ENCODE peak calls at places on chromosomes 4 and X, in eight cellular contexts. X is lower lobe of right lung, L is body of pancreas, Y is neural progenitor cell, A is SK-N-SH, Z is heart left ventricle, D is sigmoid colon, W is tibial nerve. V is an unnamed sample. For H3K9me3, the result is how much of the 10 kb centered on the place peaks cover.

GRCh38 chr4:81442479-81443085 is 29.1 kb downstream of the RASGEF1B start:
- DNase-seq in L (no peak), W (no peak), A (no peak), X (no peak), D (no peak), Z (no peak), Y (no peak), V (no peak)

GRCh38 chrX:9612146-9612505 is 147.3 kb downstream of the TBL1X start:
- DNase-seq in A (peak), Z (no peak), Y (no peak), W (no peak), L (no peak), D (no peak), X (no peak), V (no peak)

GRCh38 chrX:129741880-129742758 is 3.3 kb downstream of the XPNPEP2 start:
- DNase-seq in Z (peak), Y (peak), D (peak), X (no peak), A (peak), L (no peak), W (no peak), V (no peak)

GRCh38 chrX:3371163-3371562 is 24.7 kb upstream of the MXRA5 start:
- DNase-seq in Y (no peak), L (no peak), Z (no peak), A (no peak), D (no peak), W (no peak), X (no peak), V (no peak)

GRCh38 chr4:5477613-5478012 is 230.7 kb downstream of the EVC2 start:
- DNase-seq in Z (no peak), L (no peak), A (no peak), Y (no peak), D (no peak), W (no peak), X (no peak), V (no peak)

GRCh38 chr4:152609460-152609859 is 70.3 kb downstream of the TMEM154 start:
- DNase-seq in L (no peak), A (no peak), Y (no peak), X (no peak), D (no peak), Z (no peak), W (no peak), V (no peak)

GRCh38 chr4:84531689-84532088 is 32.6 kb upstream of the NKX6-1 start:
- DNase-seq in Y (peak), W (no peak), L (no peak), Z (no peak), X (no peak), A (peak), D (no peak), V (no peak)

GRCh38 chrX:10008483-10009056 is 41.4 kb downstream of the CLDN34 start:
- DNase-seq in Z (no peak), A (no peak), D (no peak), W (no peak), X (no peak), L (no peak), Y (no peak), V (no peak)

GRCh38 chr4:67658302-67658701 is 42.7 kb downstream of the UBA6 start:
- DNase-seq in Z (no peak), Y (no peak), A (no peak), L (no peak), W (no peak), X (no peak), D (no peak), V (no peak)

GRCh38 chr4:48939785-48940184 is 33.2 kb upstream of the OCIAD2 start:
- DNase-seq in Y (no peak), X (no peak), D (no peak), W (no peak), A (no peak), Z (no peak), L (peak), V (peak)

GRCh38 chr4:123889376-123889945 is 492.9 kb downstream of the SPRY1 start:
- DNase-seq in Y (no peak), D (no peak), W (no peak), L (no peak), A (peak), Z (no peak), X (no peak), V (no peak)

GRCh38 chr4:114272226-114272625 is 292.8 kb upstream of the ARSJ start:
- DNase-seq in Y (no peak), D (no peak), X (no peak), W (no peak), L (no peak), Z (no peak), A (no peak), V (peak)

DNA sequence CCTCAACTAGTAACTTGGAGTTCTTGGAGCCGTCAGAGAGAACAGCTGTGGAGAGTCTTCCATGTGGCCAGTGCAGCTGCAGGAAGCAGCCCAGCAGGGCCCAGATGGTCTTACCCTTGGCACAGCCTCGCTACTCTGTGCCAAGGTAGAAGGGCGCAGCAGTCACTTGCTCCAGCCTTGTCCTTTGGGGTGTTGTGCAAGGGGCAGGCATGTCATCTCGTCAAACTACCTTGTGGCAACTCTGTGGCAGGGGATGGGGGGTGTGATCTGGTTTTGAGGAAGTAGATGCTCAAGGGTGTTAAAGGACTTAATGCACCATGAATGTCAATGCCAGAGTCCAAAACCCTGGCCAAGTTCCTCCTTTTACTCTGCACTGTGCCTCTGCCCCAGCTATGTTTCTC is 34.2 kb upstream of the TBC1D14 start:
- DNase-seq in Y (no peak), A (no peak), W (no peak), D (no peak), Z (no peak), L (peak), X (peak), V (no peak)
- H3K27ac ChIP-seq in Y (no peak), A (no peak), W (no peak), D (no peak), Z (no peak), L (no peak), X (no peak), V (no peak)

GRCh38 chr4:26860157-26860921 is at the start of gene STIM2:
- DNase-seq in X (peak), A (peak), Z (peak), L (peak), W (peak), Y (peak), D (peak), V (peak)

GRCh38 chr4:26857278-26858034 is 3.2 kb upstream of the STIM2 start:
- DNase-seq in A (peak), Z (peak), Y (peak), D (peak), W (peak), L (peak), X (peak), V (peak)

GRCh38 chr4:26859762-26860156 is 882 bp upstream of the STIM2 start:
- DNase-seq in X (no peak), A (no peak), L (no peak), Y (no peak), Z (no peak), D (no peak), W (no peak), V (no peak)

GRCh38 chr4:26858035-26858918 is 2.4 kb upstream of the STIM2 start:
- DNase-seq in W (no peak), Y (no peak), L (no peak), A (peak), X (no peak), Z (no peak), D (no peak), V (no peak)

DNA sequence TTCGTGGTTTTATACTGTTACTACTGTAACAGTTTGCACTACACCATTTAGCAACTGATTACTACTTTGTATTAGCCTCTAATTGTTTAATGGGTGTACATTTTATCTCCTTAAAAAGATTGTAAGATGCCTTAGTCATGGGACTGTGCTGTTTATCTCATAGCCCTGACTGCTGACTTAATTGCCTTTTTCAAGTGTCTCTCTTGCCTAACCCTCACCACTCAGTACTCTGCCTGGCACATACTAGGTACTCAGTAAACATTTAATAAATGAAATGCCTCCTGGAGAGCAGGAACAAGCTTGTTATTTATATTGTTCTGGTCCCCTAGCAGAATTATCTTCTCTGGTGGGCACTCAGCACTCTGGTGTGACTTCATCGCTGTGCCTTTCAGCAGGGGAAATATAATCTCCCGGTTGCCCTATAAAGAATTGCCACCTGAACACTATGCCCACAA is 1.7 kb upstream of the STIM2 start:
- DNase-seq in A (no peak), Y (no peak), L (no peak), D (no peak), Z (no peak), W (no peak), X (no peak), V (no peak)
- H3K4me3 ChIP-seq in A (peak), Y (peak), L (no peak), D (no peak), Z (no peak), W (no peak), X (peak), V (no peak)

DNA sequence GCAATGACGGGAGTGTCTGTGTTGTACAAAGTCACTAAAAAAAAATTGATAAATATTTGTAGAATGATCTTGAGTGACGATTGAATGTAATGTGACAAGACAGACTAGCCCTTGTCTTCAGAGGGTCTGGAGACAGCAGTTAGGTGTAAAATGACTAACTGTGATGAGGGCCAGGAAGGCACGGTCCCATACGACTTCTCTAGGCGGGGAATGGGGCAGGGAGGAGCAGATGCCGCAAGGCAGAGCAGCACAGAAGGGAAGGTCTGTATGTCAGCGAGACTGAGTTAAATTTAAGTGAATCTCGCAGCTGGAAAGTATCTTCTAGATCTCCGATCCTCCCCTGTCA is 405 bp downstream of the CENPE start:
- DNase-seq in Z (no peak), Y (no peak), D (no peak), L (no peak), A (no peak), X (no peak), W (no peak), V (no peak)
- H3K9me3 ChIP-seq in Z (under half), Y (under half), D (under half), L (under half), A (under half), X (under half), W (under half), V (under half)

DNA sequence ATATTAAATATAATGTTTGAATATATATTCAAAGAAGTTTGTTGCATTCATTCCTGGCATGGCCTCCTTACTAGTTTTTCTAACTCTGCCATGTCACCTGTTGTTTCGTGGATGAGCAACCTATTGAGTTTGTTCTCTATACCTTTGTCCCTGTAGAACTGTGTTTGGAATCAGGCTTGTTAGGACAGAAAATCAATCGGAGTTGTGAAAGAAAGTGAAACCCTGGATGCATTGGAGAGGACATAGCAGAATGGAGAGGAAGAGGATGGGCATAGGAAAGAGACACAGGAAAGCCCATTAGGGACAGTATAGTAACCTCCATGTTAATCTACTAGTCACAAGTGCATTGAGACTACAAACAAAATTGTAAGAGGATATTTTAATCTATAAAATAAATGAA is 31.2 kb downstream of the ANK2 start:
- DNase-seq in W (no peak), Y (no peak), D (no peak), A (no peak), L (no peak), Z (no peak), X (no peak), V (no peak)
- H3K27ac ChIP-seq in W (no peak), Y (peak), D (no peak), A (no peak), L (no peak), Z (no peak), X (no peak), V (no peak)

DNA sequence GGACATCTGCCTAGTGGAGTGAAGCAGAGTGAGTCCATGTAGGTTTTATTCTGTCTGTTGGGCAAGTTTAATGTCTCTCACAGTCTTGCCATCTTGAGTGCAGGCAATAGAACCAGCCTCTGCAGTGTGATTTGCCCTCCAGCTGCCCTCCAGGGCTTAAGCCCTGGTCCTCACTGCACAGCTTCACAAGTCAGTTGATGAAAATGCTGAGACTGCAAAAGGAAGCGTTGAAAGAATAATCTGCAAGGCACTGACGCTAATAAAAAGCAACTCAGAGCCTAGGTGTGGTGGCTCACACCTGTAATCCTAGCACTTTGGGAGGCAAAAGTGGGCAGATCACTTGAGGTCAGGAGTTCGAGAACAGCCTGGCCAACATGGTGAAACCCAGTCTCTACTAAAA is 54.1 kb upstream of the PHOX2B start:
- DNase-seq in X (no peak), Y (no peak), L (no peak), W (no peak), Z (no peak), D (no peak), A (no peak), V (no peak)
- H3K4me3 ChIP-seq in X (no peak), Y (no peak), L (no peak), W (no peak), Z (no peak), D (no peak), A (no peak), V (no peak)

DNA sequence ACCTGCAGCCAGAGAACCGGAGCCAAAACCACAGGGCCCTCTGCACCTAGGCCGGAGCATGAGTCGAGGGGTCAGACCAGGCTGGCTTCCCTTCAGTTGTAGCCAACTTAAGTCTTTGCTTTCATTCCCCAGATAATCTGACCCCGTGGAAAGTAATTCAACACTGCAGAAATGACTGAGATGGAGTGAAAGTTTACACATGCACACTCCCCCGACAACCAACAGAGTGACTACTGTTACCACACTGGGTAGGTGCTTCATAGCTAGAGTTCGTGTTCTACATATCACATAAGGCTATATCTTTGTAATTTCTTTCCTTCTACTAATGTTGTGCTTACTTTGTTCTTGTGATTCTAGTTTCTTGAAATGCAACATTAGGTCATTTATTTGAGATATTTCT is 7.1 kb upstream of the CTAG2 start:
- DNase-seq in W (no peak), Y (no peak), L (no peak), D (no peak), Z (no peak), A (no peak), X (no peak), V (no peak)
- H3K9me3 ChIP-seq in W (under half), Y (under half), L (under half), D (under half), Z (under half), A (under half), X (under half), V (under half)

GRCh38 chrX:38675856-38676255 is 114.5 kb downstream of the TSPAN7 start:
- DNase-seq in Y (no peak), L (no peak), Z (no peak), A (no peak), X (no peak), D (no peak), W (no peak), V (no peak)
- H3K27ac ChIP-seq in Y (no peak), L (no peak), Z (no peak), A (no peak), X (no peak), D (no peak), W (no peak), V (no peak)

GRCh38 chr4:23068756-23069155 is 376.0 kb downstream of the GBA3 start:
- DNase-seq in Z (no peak), L (no peak), D (no peak), Y (no peak), W (no peak), A (no peak), X (no peak), V (no peak)
- H3K4me3 ChIP-seq in Z (no peak), L (no peak), D (no peak), Y (no peak), W (no peak), A (no peak), X (no peak), V (no peak)

DNA sequence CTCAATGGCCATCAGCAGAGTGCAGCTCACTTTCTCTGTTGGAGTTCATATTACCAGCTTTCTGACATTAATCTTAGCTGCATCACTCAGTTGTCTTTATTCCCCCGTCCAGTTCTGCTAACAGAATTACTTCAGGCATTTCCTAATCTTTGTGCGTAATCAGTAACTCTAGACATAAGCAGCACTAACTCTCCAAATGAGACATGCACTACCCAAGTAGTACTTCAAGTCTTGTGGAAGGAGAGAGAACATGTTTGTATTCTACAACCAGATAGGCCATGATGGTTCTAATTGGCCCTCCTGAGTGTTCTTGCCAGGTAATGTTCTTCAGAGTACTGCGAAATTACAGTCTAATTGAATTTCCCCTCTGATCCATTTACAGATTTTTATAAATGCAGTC is 448.5 kb upstream of the RPS6KA3 start:
- DNase-seq in X (no peak), A (no peak), Y (no peak), D (no peak), L (no peak), Z (no peak), W (no peak), V (no peak)
- H3K9me3 ChIP-seq in X (under half), A (under half), Y (under half), D (under half), L (under half), Z (under half), W (under half), V (under half)